ENCODE peak calls at places on chromosomes 3 and 15, in six cellular contexts. One of them, this sample, is unnamed.

GRCh38 chr3:13670292-13670691 is 121.4 kb downstream of the FBLN2 start:
- DNase-seq in DMS53: no peak
- DNase-seq in stimulated activated CD8-positive, alpha-beta memory T cell treated with anti-CD3 and anti-CD28 coated beads, Interleukin-7, amount 100 ng/mL, for 1 hour: no peak
- DNase-seq in fibroblast of lung: no peak
- DNase-seq in ACHN: no peak
- DNase-seq in epithelial cell of esophagus: no peak
- DNase-seq in this sample: no peak

GRCh38 chr3:42961633-42962032 is 17.5 kb upstream of the GASK1A start:
- DNase-seq in fibroblast of lung: peak; percentile 80
- DNase-seq in stimulated activated CD8-positive, alpha-beta memory T cell treated with anti-CD3 and anti-CD28 coated beads, Interleukin-7, amount 100 ng/mL, for 1 hour: no peak
- DNase-seq in ACHN: peak; percentile 45
- DNase-seq in DMS53: peak; percentile 56
- DNase-seq in epithelial cell of esophagus: peak; percentile 62
- DNase-seq in this sample: peak; percentile 33

GRCh38 chr3:190621971-190622370 is 108.1 kb downstream of the IL1RAP start:
- DNase-seq in ACHN: no peak
- DNase-seq in stimulated activated CD8-positive, alpha-beta memory T cell treated with anti-CD3 and anti-CD28 coated beads, Interleukin-7, amount 100 ng/mL, for 1 hour: no peak
- DNase-seq in DMS53: no peak
- DNase-seq in epithelial cell of esophagus: no peak
- DNase-seq in fibroblast of lung: peak; percentile 42
- DNase-seq in this sample: no peak

GRCh38 chr15:69304176-69304533 is 5.4 kb downstream of the PAQR5 start:
- DNase-seq in fibroblast of lung: peak; percentile 88
- DNase-seq in epithelial cell of esophagus: peak; percentile 91
- DNase-seq in DMS53: no peak
- DNase-seq in stimulated activated CD8-positive, alpha-beta memory T cell treated with anti-CD3 and anti-CD28 coated beads, Interleukin-7, amount 100 ng/mL, for 1 hour: no peak
- DNase-seq in ACHN: peak; percentile 86
- DNase-seq in this sample: peak; percentile 51

GRCh38 chr3:114383875-114384557 is 90.2 kb downstream of the TIGIT start:
- DNase-seq in epithelial cell of esophagus: peak; percentile 77
- DNase-seq in DMS53: peak; percentile 75
- DNase-seq in fibroblast of lung: peak; percentile 92
- DNase-seq in ACHN: peak; percentile 80
- DNase-seq in stimulated activated CD8-positive, alpha-beta memory T cell treated with anti-CD3 and anti-CD28 coated beads, Interleukin-7, amount 100 ng/mL, for 1 hour: peak; percentile 36
- DNase-seq in this sample: peak; percentile 36

GRCh38 chr3:193768069-193768391 is 175.0 kb downstream of the OPA1 start:
- DNase-seq in fibroblast of lung: peak; percentile 83
- DNase-seq in DMS53: no peak
- DNase-seq in ACHN: no peak
- DNase-seq in stimulated activated CD8-positive, alpha-beta memory T cell treated with anti-CD3 and anti-CD28 coated beads, Interleukin-7, amount 100 ng/mL, for 1 hour: no peak
- DNase-seq in epithelial cell of esophagus: peak; percentile 47
- DNase-seq in this sample: no peak

GRCh38 chr3:3800076-3800448 is 831 bp downstream of the LRRN1 start:
- DNase-seq in stimulated activated CD8-positive, alpha-beta memory T cell treated with anti-CD3 and anti-CD28 coated beads, Interleukin-7, amount 100 ng/mL, for 1 hour: no peak
- DNase-seq in ACHN: no peak
- DNase-seq in epithelial cell of esophagus: no peak
- DNase-seq in fibroblast of lung: no peak
- DNase-seq in DMS53: peak; percentile 31
- DNase-seq in this sample: no peak

GRCh38 chr3:24704496-24704895 is 209.8 kb upstream of the THRB start:
- DNase-seq in ACHN: no peak
- DNase-seq in DMS53: no peak
- DNase-seq in fibroblast of lung: peak; percentile 64
- DNase-seq in epithelial cell of esophagus: peak; percentile 90
- DNase-seq in stimulated activated CD8-positive, alpha-beta memory T cell treated with anti-CD3 and anti-CD28 coated beads, Interleukin-7, amount 100 ng/mL, for 1 hour: no peak
- DNase-seq in this sample: no peak

GRCh38 chr3:126851934-126852333 is 131.0 kb upstream of the PLXNA1 start:
- DNase-seq in stimulated activated CD8-positive, alpha-beta memory T cell treated with anti-CD3 and anti-CD28 coated beads, Interleukin-7, amount 100 ng/mL, for 1 hour: no peak
- DNase-seq in ACHN: no peak
- DNase-seq in fibroblast of lung: no peak
- DNase-seq in DMS53: no peak
- DNase-seq in epithelial cell of esophagus: no peak
- DNase-seq in this sample: no peak

GRCh38 chr15:83284563-83285283 is at the start of gene BNC1:
- DNase-seq in DMS53: no peak
- DNase-seq in stimulated activated CD8-positive, alpha-beta memory T cell treated with anti-CD3 and anti-CD28 coated beads, Interleukin-7, amount 100 ng/mL, for 1 hour: no peak
- DNase-seq in epithelial cell of esophagus: peak; percentile 86
- DNase-seq in ACHN: no peak
- DNase-seq in fibroblast of lung: no peak
- DNase-seq in this sample: no peak

GRCh38 chr3:120425196-120425595 is 25.6 kb downstream of the FSTL1 start:
- DNase-seq in stimulated activated CD8-positive, alpha-beta memory T cell treated with anti-CD3 and anti-CD28 coated beads, Interleukin-7, amount 100 ng/mL, for 1 hour: no peak
- DNase-seq in epithelial cell of esophagus: no peak
- DNase-seq in DMS53: no peak
- DNase-seq in ACHN: no peak
- DNase-seq in fibroblast of lung: no peak
- DNase-seq in this sample: no peak

This sample was measured in H54.